ENCODE peak calls at places on chromosome X, in seven cellular contexts. N, S, X, C, W, L and Q are unnamed samples.
A peak's percentile ranks its signal among the peaks of the same experiment; 100 is the strongest.

GRCh38 chrX:129665916-129666644 is 11.3 kb upstream of the APLN start:
- DNase-seq in N (no peak), S (no peak), X (peak; percentile 82), C (no peak), W (no peak), L (peak; percentile 32), Q (no peak)

GRCh38 chrX:37380920-37381319 is 31.8 kb downstream of the PRRG1 start:
- DNase-seq in N (no peak), S (no peak), X (peak; percentile 74), C (no peak), W (no peak), L (no peak), Q (no peak)

GRCh38 chrX:48939417-48940228 is 17.8 kb downstream of the OTUD5 start:
- DNase-seq in N (no peak), S (no peak), X (no peak), C (no peak), W (peak; percentile 51), L (no peak), Q (no peak)

GRCh38 chrX:17459596-17459995 is 84.6 kb downstream of the NHS start:
- DNase-seq in N (no peak), S (no peak), X (peak; percentile 66), C (no peak), W (no peak), L (no peak), Q (no peak)

GRCh38 chrX:68511255-68511654 is 12.4 kb downstream of the YIPF6 start:
- DNase-seq in N (no peak), S (peak; percentile 8), X (peak; percentile 41), C (no peak), W (peak; percentile 32), L (peak; percentile 32), Q (no peak)

GRCh38 chrX:7985568-7985967 is 58.4 kb upstream of the PNPLA4 start:
- DNase-seq in N (no peak), S (no peak), X (peak; percentile 43), C (no peak), W (no peak), L (no peak), Q (no peak)

GRCh38 chrX:69501433-69501832 is 2.7 kb upstream of the NALF2 start:
- DNase-seq in N (no peak), S (peak; percentile 20), X (no peak), C (no peak), W (no peak), L (peak; percentile 45), Q (peak; percentile 68)

GRCh38 chrX:130746077-130746476 is 156.9 kb downstream of the ENOX2 start:
- DNase-seq in N (no peak), S (no peak), X (no peak), C (no peak), W (no peak), L (no peak), Q (no peak)

GRCh38 chrX:14920196-14920595 is 47.0 kb downstream of the MOSPD2 start:
- DNase-seq in N (no peak), S (no peak), X (no peak), C (no peak), W (no peak), L (no peak), Q (no peak)

GRCh38 chrX:119459181-119459580 is 9.1 kb upstream of the SLC25A5 start:
- DNase-seq in N (no peak), S (no peak), X (peak; percentile 49), C (no peak), W (no peak), L (no peak), Q (no peak)

GRCh38 chrX:103417370-103417769 is 41.0 kb downstream of the BEX3 start:
- DNase-seq in N (no peak), S (no peak), X (no peak), C (no peak), W (no peak), L (no peak), Q (no peak)

GRCh38 chrX:53186363-53186762 is 38.6 kb downstream of the KDM5C start:
- DNase-seq in N (no peak), S (no peak), X (peak; percentile 47), C (no peak), W (no peak), L (no peak), Q (no peak)

GRCh38 chrX:36609653-36610585 is 398.2 kb upstream of the FAM47C start:
- DNase-seq in N (no peak), S (no peak), X (no peak), C (no peak), W (no peak), L (no peak), Q (no peak)

GRCh38 chrX:47815901-47816845 is 20.5 kb upstream of the ZNF81 start:
- DNase-seq in N (no peak), S (no peak), X (peak; percentile 41), C (no peak), W (no peak), L (no peak), Q (no peak)

GRCh38 chrX:47266643-47267042 is 33.8 kb downstream of the USP11 start:
- DNase-seq in N (no peak), S (no peak), X (no peak), C (no peak), W (no peak), L (no peak), Q (no peak)